ENCODE peak calls at places on chromosomes 4 and X, in nine cellular contexts. F is fibroblast of the aortic adventitia, I is kidney epithelial cell, Y is ovary, D is GM12865, G is right lobe of liver, M is A549, X is uterus, A is tibial artery. L is an unnamed sample.
A peak's percentile ranks its signal among the peaks of the same experiment; 100 is the strongest.

GRCh38 chrX:50747471-50747900 is 66.5 kb downstream of the SHROOM4 start:
- DNase-seq in M (peak; percentile 6), Y (no peak), I (no peak), F (peak; percentile 10), A (no peak), X (no peak), G (no peak), D (peak; percentile 10), L (no peak)

GRCh38 chr4:130511776-130512175 is 1415.8 kb downstream of the C4orf33 start:
- DNase-seq in G (no peak), A (no peak), I (no peak), D (no peak), M (no peak), X (no peak), F (peak; percentile 50), Y (no peak), L (no peak)

GRCh38 chr4:169439244-169439643 is 168.5 kb upstream of the SH3RF1 start:
- DNase-seq in M (no peak), I (no peak), A (no peak), X (no peak), G (no peak), Y (no peak), F (peak; percentile 65), D (peak; percentile 13), L (no peak)

GRCh38 chrX:4671344-4671743 is 957.9 kb upstream of the PRKX start:
- DNase-seq in I (no peak), Y (no peak), A (no peak), F (no peak), G (no peak), M (no peak), D (no peak), X (no peak), L (no peak)

GRCh38 chrX:11733614-11734013 is 24.4 kb upstream of the MSL3 start:
- DNase-seq in F (no peak), X (no peak), A (no peak), G (no peak), I (no peak), M (no peak), Y (no peak), D (peak; percentile 61), L (no peak)

GRCh38 chr4:27084685-27085356 is 224.2 kb downstream of the STIM2 start:
- DNase-seq in X (no peak), D (no peak), F (peak; percentile 9), Y (peak; percentile 30), G (peak; percentile 33), M (peak; percentile 7), I (no peak), A (no peak), L (peak; percentile 22)

GRCh38 chr4:65599335-65599734 is 71.0 kb downstream of the EPHA5 start:
- DNase-seq in F (peak; percentile 36), M (no peak), I (no peak), X (no peak), A (no peak), D (no peak), Y (no peak), G (no peak), L (no peak)

GRCh38 chr4:120156115-120156718 is 89.6 kb upstream of the MAD2L1 start:
- DNase-seq in M (peak; percentile 3), Y (no peak), G (no peak), F (peak; percentile 91), X (peak; percentile 20), D (peak; percentile 82), A (no peak), I (peak; percentile 56), L (peak; percentile 56)

GRCh38 chrX:31661280-31661679 is 589.4 kb upstream of the FTHL17 start:
- DNase-seq in M (no peak), X (no peak), I (no peak), A (no peak), F (no peak), G (no peak), D (no peak), Y (no peak), L (no peak)

GRCh38 chr4:24195976-24196736 is 306.3 kb upstream of the PPARGC1A start:
- DNase-seq in A (no peak), I (no peak), M (no peak), D (no peak), G (no peak), F (no peak), Y (no peak), X (no peak), L (no peak)

GRCh38 chrX:120309873-120310730 is 1.2 kb downstream of the TMEM255A start:
- DNase-seq in Y (peak; percentile 44), X (peak; percentile 25), M (peak; percentile 22), F (peak; percentile 16), G (no peak), A (no peak), D (no peak), I (no peak), L (no peak)

GRCh38 chr4:154528866-154529265 is 21.3 kb downstream of the PLRG1 start:
- DNase-seq in X (no peak), D (no peak), Y (no peak), A (no peak), G (no peak), I (no peak), M (no peak), F (no peak), L (no peak)

GRCh38 chr4:89156515-89156914 is 45.2 kb downstream of the TIGD2 start:
- DNase-seq in M (no peak), Y (no peak), X (no peak), D (no peak), I (no peak), A (no peak), G (no peak), F (no peak), L (no peak)

GRCh38 chrX:104343408-104344129 is 88.8 kb upstream of the ESX1 start:
- DNase-seq in G (no peak), F (peak; percentile 68), A (peak; percentile 20), D (peak; percentile 42), X (peak; percentile 30), Y (no peak), I (peak; percentile 47), M (peak; percentile 20), L (no peak)

GRCh38 chr4:74038161-74039064 is at the start of gene CXCL3:
- DNase-seq in X (peak; percentile 34), Y (peak; percentile 39), F (peak; percentile 74), D (peak; percentile 33), A (peak; percentile 72), G (peak; percentile 91), I (no peak), M (peak; percentile 46), L (peak; percentile 48)
- TF ChIP-seq CTCF in X (peak; percentile 36), Y (no peak), F (peak; percentile 24), D (peak; percentile 23), A (peak; percentile 51), G (peak; percentile 46), I (peak; percentile 6), M (peak; percentile 50), L (peak; percentile 69)

GRCh38 chr4:687975-688694 is 816 bp downstream of the SLC49A3 start:
- DNase-seq in M (no peak), D (no peak), F (no peak), X (no peak), G (peak; percentile 64), Y (peak; percentile 20), I (no peak), A (no peak), L (no peak)
- H3K4me3 ChIP-seq in M (no peak overlapping the region), D (no peak overlapping the region), F (peak overlapping the region; percentile 39), X (no peak overlapping the region), G (peak overlapping the region; percentile 43), Y (peak overlapping the region; percentile 11), I (no peak overlapping the region), A (peak overlapping the region; percentile 50), L (peak overlapping the region; percentile 33)

GRCh38 chrX:131187234-131187633 is 101.9 kb downstream of the IGSF1 start:
- DNase-seq in G (no peak), F (no peak), I (no peak), Y (no peak), X (no peak), D (no peak), A (no peak), M (no peak), L (no peak)
- TF ChIP-seq CTCF in G (no peak), F (no peak), I (no peak), Y (no peak), X (no peak), D (no peak), A (no peak), M (no peak), L (no peak)

GRCh38 chr4:8893624-8894423 is 22.2 kb upstream of the HMX1 start:
- DNase-seq in I (no peak), G (no peak), M (no peak), A (no peak), D (no peak), X (no peak), Y (no peak), F (no peak), L (no peak)

GRCh38 chr4:8895295-8895694 is 23.7 kb upstream of the HMX1 start:
- DNase-seq in D (no peak), G (no peak), F (no peak), A (no peak), Y (no peak), I (no peak), M (no peak), X (no peak), L (no peak)

GRCh38 chr4:8893227-8893623 is 21.6 kb upstream of the HMX1 start:
- DNase-seq in F (no peak), X (no peak), M (no peak), A (no peak), D (no peak), G (no peak), Y (no peak), I (no peak), L (no peak)

GRCh38 chr4:8896071-8896470 is 24.4 kb upstream of the HMX1 start:
- DNase-seq in X (no peak), F (no peak), D (no peak), A (no peak), Y (no peak), I (no peak), M (no peak), G (no peak), L (no peak)

GRCh38 chr4:8894424-8894816 is 22.8 kb upstream of the HMX1 start:
- DNase-seq in M (no peak), I (no peak), D (no peak), X (no peak), Y (no peak), G (no peak), A (no peak), F (no peak), L (no peak)
- H3K4me3 ChIP-seq in M (no peak overlapping the region), I (no peak overlapping the region), D (no peak overlapping the region), X (no peak overlapping the region), Y (no peak overlapping the region), G (no peak overlapping the region), A (no peak overlapping the region), F (no peak overlapping the region), L (no peak overlapping the region)

DNA sequence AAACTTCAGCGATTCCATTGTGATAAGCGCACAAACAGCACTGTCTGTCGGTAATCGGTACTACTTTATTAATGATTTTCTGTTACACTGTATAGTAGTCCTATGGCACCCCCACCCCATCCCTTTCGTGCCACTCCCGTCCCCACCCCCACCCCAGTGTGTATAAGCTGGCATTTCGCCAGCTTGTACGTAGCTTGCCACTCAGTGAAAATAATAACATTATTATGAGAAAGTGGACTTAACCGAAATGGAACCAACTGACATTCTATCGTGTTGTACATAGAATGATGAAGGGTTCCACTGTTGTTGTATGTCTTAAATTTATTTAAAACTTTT is 4.8 kb downstream of the MID1IP1 start:
- DNase-seq in X (no peak), I (no peak), F (no peak), G (peak; percentile 24), Y (no peak), M (peak; percentile 10), D (peak; percentile 55), A (peak; percentile 39), L (no peak)
- TF ChIP-seq CTCF in X (no peak), I (no peak), F (no peak), G (no peak), Y (no peak), M (no peak), D (no peak), A (no peak), L (no peak)

L was measured in prostate gland.